ENCODE peak calls at places on chromosome 14, in nine cellular contexts. T is MV-4-11; F is stimulated activated CD4-positive, alpha-beta T cell treated with anti-CD3 and anti-CD28 coated beads, Interleukin-15, amount 100 ng/mL, for 1 hour; Z is adrenal gland; B is kidney epithelial cell; Q is T-helper 9 cell; I is left colon; J is lung; W is cardiac septum. R is an unnamed sample.

GRCh38 chr14:85565862-85566296 is 35.9 kb downstream of the FLRT2 start:
- DNase-seq in I (no peak), W (no peak), B (peak), F (no peak), T (no peak), Z (no peak), Q (no peak), J (no peak), R (no peak)

GRCh38 chr14:41873379-41874034 is 266.8 kb downstream of the LRFN5 start:
- DNase-seq in Z (no peak), J (no peak), T (no peak), I (no peak), Q (no peak), F (no peak), B (no peak), W (no peak), R (peak)

GRCh38 chr14:29576997-29577396 is 350.6 kb downstream of the PRKD1 start:
- DNase-seq in Z (no peak), T (no peak), J (no peak), I (no peak), F (no peak), Q (no peak), B (no peak), W (no peak), R (no peak)

GRCh38 chr14:92703516-92703915 is 44.9 kb downstream of the LGMN start:
- DNase-seq in B (no peak), T (no peak), I (no peak), J (no peak), W (no peak), Q (no peak), F (no peak), Z (no peak), R (no peak)

GRCh38 chr14:71659165-71659564 is 273.1 kb upstream of the RGS6 start:
- DNase-seq in J (no peak), Q (no peak), B (no peak), Z (no peak), W (no peak), T (no peak), I (no peak), F (no peak), R (no peak)

GRCh38 chr14:64725360-64725815 is 21.2 kb downstream of the PLEKHG3 start:
- DNase-seq in F (no peak), Z (no peak), B (no peak), W (no peak), I (no peak), T (no peak), Q (no peak), J (no peak), R (no peak)

GRCh38 chr14:68473794-68474193 is 319.1 kb downstream of the ZFP36L1 start:
- DNase-seq in I (no peak), Z (no peak), J (no peak), B (no peak), T (peak), W (no peak), F (no peak), Q (no peak), R (no peak)

GRCh38 chr14:104149617-104150141 is 11.3 kb downstream of the KIF26A start:
- DNase-seq in Z (no peak), Q (no peak), I (no peak), W (no peak), T (peak), B (no peak), F (no peak), J (no peak), R (no peak)

GRCh38 chr14:21382886-21383847 is 652 bp downstream of the SUPT16H start:
- DNase-seq in W (no peak), I (peak), Z (peak), T (peak), B (no peak), J (peak), F (peak), Q (peak), R (no peak)

GRCh38 chr14:65069874-65070709 is 32.2 kb downstream of the MAX start:
- DNase-seq in Q (no peak), I (peak), W (no peak), T (no peak), B (no peak), Z (no peak), F (no peak), J (peak), R (no peak)

GRCh38 chr14:21454843-21455550 is 926 bp downstream of the CHD8 start:
- DNase-seq in Q (no peak), I (no peak), Z (no peak), T (no peak), W (no peak), B (no peak), F (no peak), J (no peak), R (no peak)

GRCh38 chr14:102831163-102831804 is 54.0 kb downstream of the TRAF3 start:
- DNase-seq in B (no peak), T (no peak), J (no peak), W (no peak), Q (no peak), F (no peak), I (no peak), Z (no peak), R (no peak)

GRCh38 chr14:36785511-36785910 is 123.9 kb downstream of the PAX9 start:
- DNase-seq in J (no peak), F (no peak), W (no peak), Z (no peak), B (no peak), T (no peak), Q (no peak), I (no peak), R (no peak)

GRCh38 chr14:85575617-85575898 is 45.6 kb downstream of the FLRT2 start:
- DNase-seq in W (no peak), Z (no peak), T (no peak), Q (no peak), J (no peak), I (no peak), F (no peak), B (no peak), R (no peak)

GRCh38 chr14:28755930-28756895 is 10.4 kb upstream of the FOXG1 start:
- DNase-seq in J (no peak), F (no peak), T (no peak), W (no peak), I (no peak), Z (no peak), Q (no peak), B (no peak), R (no peak)

GRCh38 chr14:95662376-95663186 is 23.6 kb upstream of the TCL1B start:
- DNase-seq in W (no peak), F (no peak), Z (no peak), B (no peak), I (no peak), T (no peak), J (no peak), Q (no peak), R (no peak)

GRCh38 chr14:24943024-24943423 is 106.9 kb downstream of the STXBP6 start:
- DNase-seq in Q (no peak), I (no peak), Z (no peak), B (no peak), J (no peak), F (no peak), T (no peak), W (no peak), R (no peak)

GRCh38 chr14:20035938-20036337 is at the start of gene OR4K13:
- DNase-seq in T (no peak), B (no peak), I (no peak), F (no peak), J (no peak), Q (no peak), W (no peak), Z (no peak), R (no peak)

GRCh38 chr14:48974994-48975393 is 611.2 kb downstream of the RPS29 start:
- DNase-seq in F (no peak), T (no peak), J (no peak), I (no peak), Q (no peak), W (no peak), Z (no peak), B (no peak), R (no peak)

GRCh38 chr14:101928415-101928841 is 35.9 kb upstream of the DYNC1H1 start:
- DNase-seq in Q (no peak), J (no peak), T (no peak), F (no peak), W (peak), Z (no peak), B (no peak), I (no peak), R (no peak)

GRCh38 chr14:60760648-60761364 is 26.2 kb downstream of the MNAT1 start:
- DNase-seq in F (no peak), T (no peak), I (no peak), B (no peak), W (no peak), J (no peak), Q (no peak), Z (no peak), R (no peak)

GRCh38 chr14:59464651-59465569 is at the start of gene GPR135:
- DNase-seq in F (peak), Q (peak), Z (peak), B (no peak), J (peak), T (no peak), W (peak), I (peak), R (no peak)

GRCh38 chr14:105951399-105951798 is 425.0 kb downstream of the TMEM121 start:
- DNase-seq in B (no peak), Z (no peak), W (no peak), F (no peak), J (no peak), Q (no peak), I (no peak), T (no peak), R (no peak)

GRCh38 chr14:61478971-61479473 is 157.6 kb downstream of the PRKCH start:
- DNase-seq in J (no peak), W (no peak), Z (no peak), B (no peak), F (no peak), T (peak), I (no peak), Q (no peak), R (no peak)

GRCh38 chr14:104110491-104111209 is 25.1 kb downstream of the ASPG start:
- DNase-seq in B (no peak), Z (no peak), F (no peak), W (peak), Q (no peak), T (no peak), J (no peak), I (peak), R (no peak)

GRCh38 chr14:75484711-75485429 is 37.4 kb upstream of the BATF start:
- DNase-seq in Q (no peak), J (no peak), I (no peak), B (no peak), T (no peak), W (no peak), Z (no peak), F (no peak), R (no peak)

GRCh38 chr14:64550539-64551333 is 975 bp downstream of the PPP1R36 start:
- DNase-seq in Z (no peak), B (no peak), J (no peak), F (no peak), I (no peak), Q (no peak), T (no peak), W (no peak), R (no peak)

GRCh38 chr14:70821916-70822705 is 12.8 kb upstream of the MAP3K9 start:
- DNase-seq in F (peak), B (no peak), Q (peak), W (peak), I (peak), T (peak), Z (peak), J (peak), R (no peak)